ENCODE peak calls at places on chromosomes 5 and 9, in four cellular contexts. V is endothelial cell of umbilical vein; D is CD8-positive, alpha-beta T cell; J is uterus. N is an unnamed sample.
A peak's percentile ranks its signal among the peaks of the same experiment; 100 is the strongest.

GRCh38 chr9:120528834-120529233 is 51.1 kb downstream of the CDK5RAP2 start:
- DNase-seq in V (no peak), D (no peak), J (no peak), N (no peak)

GRCh38 chr9:97529363-97530076 is 28.1 kb downstream of the TMOD1 start:
- DNase-seq in V (no peak), D (no peak), J (no peak), N (no peak)

GRCh38 chr9:128175102-128175563 is 15.1 kb downstream of the BBLN start:
- DNase-seq in V (no peak), J (no peak), D (no peak), N (peak; percentile 63)

GRCh38 chr5:172561151-172561550 is 79.9 kb upstream of the NEURL1B start:
- DNase-seq in D (no peak), J (no peak), V (no peak), N (peak; percentile 5)

GRCh38 chr5:168404366-168404765 is 81.9 kb upstream of the RARS1 start:
- DNase-seq in J (no peak), D (no peak), V (no peak), N (peak; percentile 96)

GRCh38 chr5:169871816-169872215 is 108.5 kb downstream of the INSYN2B start:
- DNase-seq in D (no peak), J (no peak), V (no peak), N (no peak)

GRCh38 chr9:105700598-105701544 is 6.5 kb downstream of the TMEM38B start:
- DNase-seq in V (no peak), J (no peak), D (no peak), N (no peak)

GRCh38 chr5:170638454-170639220 is 134.8 kb downstream of the KCNIP1 start:
- DNase-seq in V (peak; percentile 44), D (peak; percentile 70), J (peak; percentile 51), N (no peak)

GRCh38 chr5:147989977-147990376 is 73.8 kb upstream of the SPINK5 start:
- DNase-seq in V (no peak), D (no peak), J (no peak), N (no peak)

GRCh38 chr9:79763861-79764260 is 192.1 kb downstream of the TLE4 start:
- DNase-seq in J (peak; percentile 20), D (no peak), V (no peak), N (no peak)

GRCh38 chr5:177458912-177459350 is 12.3 kb downstream of the PRR7 start:
- DNase-seq in V (no peak), D (no peak), J (no peak), N (no peak)

GRCh38 chr5:56099346-56099745 is 104.6 kb upstream of the IL6ST start:
- DNase-seq in J (no peak), V (peak; percentile 96), D (no peak), N (peak; percentile 31)

GRCh38 chr9:122498883-122499288 is 11.7 kb upstream of the OR1J2 start:
- DNase-seq in D (no peak), V (peak; percentile 56), J (no peak), N (peak; percentile 8)

DNA sequence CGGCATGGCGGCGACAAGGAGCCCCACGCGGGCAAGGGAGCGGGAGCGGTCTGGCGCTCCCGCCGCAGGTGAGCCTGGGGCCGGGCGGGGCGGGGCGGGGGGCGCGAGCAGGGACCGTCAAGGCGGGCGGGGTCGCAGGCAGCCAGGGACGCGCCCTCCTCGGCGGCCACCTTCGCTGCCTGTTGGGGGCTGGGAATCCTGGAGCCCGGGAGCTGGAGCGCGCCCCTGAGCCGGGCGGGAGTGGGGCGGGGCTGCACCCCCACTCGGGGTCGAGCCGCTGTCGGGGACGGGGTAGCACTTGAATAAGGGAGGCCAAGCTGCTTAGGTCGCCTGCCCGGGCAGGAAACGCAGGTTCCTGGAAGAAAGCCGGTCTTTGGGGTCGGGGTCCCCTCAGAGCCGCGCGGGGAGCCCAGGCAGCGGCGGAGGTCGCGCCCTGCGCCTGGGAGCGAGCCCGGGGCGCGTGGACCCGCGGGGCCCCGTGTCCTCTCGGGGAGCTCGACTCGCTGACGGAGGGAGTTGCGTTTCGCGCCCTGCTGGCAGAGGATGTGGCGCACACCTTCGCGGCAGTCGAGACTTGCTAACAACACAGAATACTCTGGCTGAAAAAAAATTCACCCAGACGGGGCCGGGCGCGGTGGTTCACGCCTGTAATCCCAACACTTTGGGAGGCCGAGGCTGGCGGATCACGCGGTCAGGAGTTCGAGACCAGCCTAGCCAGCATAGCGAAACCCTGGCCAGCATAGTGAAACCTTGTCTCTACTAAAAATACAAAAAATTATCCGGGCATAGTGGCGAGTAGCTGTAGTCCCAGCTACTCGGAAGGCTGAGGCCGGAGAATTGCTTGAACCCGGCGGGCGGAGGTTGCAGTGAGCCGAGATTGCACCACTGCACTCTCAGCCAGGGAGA is 552 bp downstream of the OTULINL start:
- DNase-seq in J (peak; percentile 46), V (peak; percentile 15), D (peak; percentile 89), N (no peak)
- TF ChIP-seq CTCF in J (peak; percentile 20), V (no peak), D (peak; percentile 56), N (no peak)

GRCh38 chr5:80646926-80647325 is 7.5 kb upstream of the MSH3 start:
- DNase-seq in J (no peak), D (no peak), V (no peak), N (no peak)
- H3K4me3 ChIP-seq in J (no peak overlapping the region), D (no peak overlapping the region), V (no peak overlapping the region), N (no peak overlapping the region)

GRCh38 chr5:14034991-14035390 is 90.5 kb upstream of the DNAH5 start:
- DNase-seq in J (no peak), D (no peak), V (no peak), N (peak; percentile 31)

GRCh38 chr5:14035859-14036440 is 91.5 kb upstream of the DNAH5 start:
- DNase-seq in V (peak; percentile 96), D (no peak), J (peak; percentile 19), N (peak; percentile 100)

GRCh38 chr5:14029185-14029584 is 84.7 kb upstream of the DNAH5 start:
- DNase-seq in V (no peak), J (no peak), D (no peak), N (no peak)

GRCh38 chr5:14036514-14036913 is 92.0 kb upstream of the DNAH5 start:
- DNase-seq in D (no peak), J (no peak), V (no peak), N (peak; percentile 63)

GRCh38 chr5:14032944-14033343 is 88.5 kb upstream of the DNAH5 start:
- DNase-seq in D (no peak), J (no peak), V (no peak), N (peak; percentile 73)
- H3K4me1 ChIP-seq in D (no peaks in the 10 kb centered on the region), J (peaks cover 4% of the 10 kb centered on the region), V (peaks cover 35% of the 10 kb centered on the region), N (peaks cover 36% of the 10 kb centered on the region)

GRCh38 chr9:88278036-88278435 is 110.2 kb upstream of the SPIN1 start:
- DNase-seq in V (no peak), J (no peak), D (no peak), N (no peak)

GRCh38 chr9:88280816-88281382 is 107.3 kb upstream of the SPIN1 start:
- DNase-seq in J (no peak), V (no peak), D (no peak), N (peak; percentile 80)
- TF ChIP-seq CTCF in J (no peak), V (no peak), D (no peak), N (peak; percentile 29)

GRCh38 chr5:1363160-1363559 is 18.3 kb upstream of the CLPTM1L start:
- DNase-seq in V (no peak), D (no peak), J (no peak), N (no peak)
- H3K4me3 ChIP-seq in V (no peak overlapping the region), D (no peak overlapping the region), J (no peak overlapping the region), N (no peak overlapping the region)

GRCh38 chr5:109900911-109901627 is 211.3 kb downstream of the MAN2A1 start:
- DNase-seq in D (no peak), J (no peak), V (no peak), N (no peak)
- H3K4me1 ChIP-seq in D (no peaks in the 10 kb centered on the region), J (no peaks in the 10 kb centered on the region), V (no peaks in the 10 kb centered on the region), N (no peaks in the 10 kb centered on the region)

GRCh38 chr9:110520120-110520701 is 59.3 kb downstream of the SVEP1 start:
- DNase-seq in V (peak; percentile 54), D (no peak), J (no peak), N (no peak)
- TF ChIP-seq CTCF in V (no peak), D (no peak), J (no peak), N (no peak)

DNA sequence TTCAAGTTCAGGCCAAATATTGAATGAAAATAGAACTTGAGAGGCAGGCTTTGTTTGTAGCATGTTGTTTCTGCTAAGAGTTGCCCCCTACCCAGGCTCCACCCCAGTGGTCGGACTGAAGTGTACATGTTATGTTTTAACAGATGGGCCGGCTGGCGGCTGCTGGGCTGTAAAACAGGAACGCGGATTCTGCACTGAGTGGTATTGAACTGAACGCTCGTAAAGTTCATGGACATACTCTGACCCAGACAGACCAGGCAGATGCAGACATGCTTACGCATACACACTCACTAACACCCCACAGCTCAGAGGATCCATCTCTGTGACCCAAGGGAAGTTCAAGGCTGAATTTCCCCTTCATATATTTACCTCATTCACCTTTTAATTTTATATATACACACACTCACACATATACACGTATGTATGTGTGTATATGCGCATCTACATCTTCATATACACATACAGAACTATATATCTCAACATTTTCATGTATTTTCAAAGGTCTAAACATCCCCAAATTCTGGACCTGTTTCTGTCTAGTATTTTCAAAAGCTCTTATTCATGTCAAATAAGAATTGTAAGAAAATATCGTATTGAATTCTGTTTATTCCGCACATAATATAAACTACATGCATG is 1.4 kb downstream of the MARCHF3 start:
- DNase-seq in V (peak; percentile 36), D (no peak), J (no peak), N (no peak)
- H3K4me3 ChIP-seq in V (peak overlapping the region; percentile 83), D (peak overlapping the region; percentile 81), J (peak overlapping the region; percentile 59), N (peak overlapping the region; percentile 84)

DNA sequence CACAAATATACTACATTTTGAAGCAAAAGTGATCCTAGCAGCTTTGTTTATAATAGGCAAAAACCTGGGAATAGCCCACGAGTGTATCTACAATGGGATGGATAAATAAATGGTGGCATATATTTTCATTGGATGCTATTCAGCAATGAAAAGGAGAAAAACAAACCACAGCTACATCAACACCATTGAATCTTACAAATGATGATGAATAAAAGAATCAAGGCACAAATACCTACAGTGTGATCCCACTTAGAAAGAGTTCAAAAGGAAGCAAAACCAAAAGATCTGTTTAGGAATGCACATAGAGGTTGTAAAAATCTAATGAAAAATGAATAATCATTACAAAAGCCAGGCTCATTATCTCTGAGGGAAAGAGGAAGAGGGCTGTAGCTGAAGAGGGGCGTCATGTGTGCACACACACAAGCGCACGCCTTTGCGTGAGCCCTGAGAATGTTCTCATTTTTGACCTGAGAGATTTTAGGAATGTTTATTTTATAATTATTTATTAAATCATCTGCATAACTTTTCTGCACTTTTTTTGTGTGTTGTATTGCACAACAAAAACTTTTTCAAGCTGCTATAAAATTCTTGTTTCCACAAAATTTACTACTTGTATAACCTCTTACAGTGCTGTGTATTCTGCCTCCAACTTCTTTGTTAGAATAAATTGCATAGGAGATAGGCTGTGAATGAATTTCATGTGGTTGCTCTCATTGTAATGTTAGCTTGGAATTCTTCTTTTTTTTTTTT is 5.9 kb upstream of the RHOBTB3 start:
- DNase-seq in D (no peak), V (peak; percentile 29), J (no peak), N (peak; percentile 74)
- H3K4me1 ChIP-seq in D (no peaks in the 10 kb centered on the region), V (peaks cover 36% of the 10 kb centered on the region), J (no peaks in the 10 kb centered on the region), N (peaks cover 43% of the 10 kb centered on the region)

GRCh38 chr5:137923856-137924255 is 34.6 kb downstream of the PKD2L2 start:
- DNase-seq in J (no peak), V (peak; percentile 40), D (no peak), N (peak; percentile 7)
- TF ChIP-seq CTCF in J (no peak), V (no peak), D (no peak), N (peak; percentile 0)

N was measured in astrocyte.